ENCODE peak calls at places on chromosomes 12 and 14, in ten cellular contexts. X, S, G, D, I, F, H, Z, T and K are unnamed samples.

GRCh38 chr12:14156606-14157005 is 175.2 kb upstream of the GRIN2B start:
- DNase-seq in X (no peak), S (peak; percentile 14), G (no peak), D (no peak), I (no peak), F (no peak), H (no peak), Z (no peak), T (no peak), K (no peak)

GRCh38 chr12:116650585-116650984 is 87.3 kb downstream of the SPRING1 start:
- DNase-seq in X (no peak), S (no peak), G (peak; percentile 25), D (no peak), I (no peak), F (no peak), H (no peak), Z (no peak), T (no peak), K (no peak)

GRCh38 chr14:101665478-101666078 is 95.9 kb upstream of the PPP2R5C start:
- DNase-seq in X (no peak), S (peak; percentile 69), G (peak; percentile 6), D (peak; percentile 71), I (peak; percentile 50), F (no peak), H (no peak), Z (peak; percentile 75), T (peak; percentile 7), K (no peak)

GRCh38 chr12:95963104-95963503 is 20.0 kb downstream of the AMDHD1 start:
- DNase-seq in X (no peak), S (no peak), G (no peak), D (peak; percentile 38), I (no peak), F (no peak), H (no peak), Z (no peak), T (no peak), K (no peak)

GRCh38 chr12:28742791-28743190 is 406.3 kb upstream of the FAR2 start:
- DNase-seq in X (no peak), S (no peak), G (peak; percentile 57), D (no peak), I (no peak), F (no peak), H (no peak), Z (no peak), T (peak; percentile 5), K (no peak)

GRCh38 chr12:50633950-50634349 is 129.2 kb downstream of the DIP2B start:
- DNase-seq in X (no peak), S (no peak), G (peak; percentile 16), D (no peak), I (no peak), F (no peak), H (no peak), Z (no peak), T (no peak), K (no peak)

GRCh38 chr12:47987411-47988072 is 16.7 kb downstream of the COL2A1 start:
- DNase-seq in X (no peak), S (no peak), G (no peak), D (no peak), I (no peak), F (no peak), H (no peak), Z (no peak), T (no peak), K (no peak)

GRCh38 chr14:68787235-68787727 is 5.6 kb downstream of the ZFP36L1 start:
- DNase-seq in X (no peak), S (no peak), G (no peak), D (peak; percentile 57), I (peak; percentile 66), F (no peak), H (no peak), Z (no peak), T (no peak), K (no peak)

GRCh38 chr12:44847888-44848770 is 28.0 kb downstream of the NELL2 start:
- DNase-seq in X (no peak), S (no peak), G (no peak), D (no peak), I (peak; percentile 86), F (peak; percentile 55), H (peak; percentile 21), Z (no peak), T (no peak), K (peak; percentile 33)

GRCh38 chr14:24367506-24368214 is at the start of gene NFATC4:
- DNase-seq in X (no peak), S (peak; percentile 88), G (peak; percentile 93), D (peak; percentile 98), I (no peak), F (no peak), H (no peak), Z (peak; percentile 90), T (peak; percentile 96), K (no peak)

GRCh38 chr12:22856120-22856699 is 231.2 kb downstream of the ETNK1 start:
- DNase-seq in X (no peak), S (no peak), G (no peak), D (peak; percentile 67), I (no peak), F (no peak), H (no peak), Z (peak; percentile 50), T (peak; percentile 9), K (no peak)

GRCh38 chr14:94213021-94213420 is 38.9 kb downstream of the PPP4R4 start:
- DNase-seq in X (no peak), S (no peak), G (peak; percentile 18), D (no peak), I (no peak), F (no peak), H (no peak), Z (no peak), T (no peak), K (no peak)

GRCh38 chr14:23121401-23121800 is 2.3 kb upstream of the CEBPE start:
- DNase-seq in X (no peak), S (no peak), G (peak; percentile 47), D (no peak), I (peak; percentile 36), F (no peak), H (no peak), Z (no peak), T (peak; percentile 32), K (no peak)

GRCh38 chr12:32002848-32003493 is 43.8 kb downstream of the RESF1 start:
- DNase-seq in X (no peak), S (no peak), G (no peak), D (no peak), I (no peak), F (no peak), H (no peak), Z (no peak), T (peak; percentile 18), K (no peak)

GRCh38 chr14:89773151-89773550 is 181.4 kb downstream of the EFCAB11 start:
- DNase-seq in X (no peak), S (no peak), G (no peak), D (no peak), I (no peak), F (no peak), H (no peak), Z (peak; percentile 60), T (no peak), K (no peak)

GRCh38 chr12:39972119-39972518 is 133.8 kb downstream of the SLC2A13 start:
- DNase-seq in X (no peak), S (no peak), G (no peak), D (peak; percentile 2), I (no peak), F (no peak), H (no peak), Z (no peak), T (no peak), K (no peak)

GRCh38 chr12:20505056-20505455 is 136.7 kb downstream of the PDE3A start:
- DNase-seq in X (no peak), S (no peak), G (no peak), D (no peak), I (no peak), F (no peak), H (no peak), Z (no peak), T (no peak), K (no peak)

GRCh38 chr14:59582845-59583509 is 6.4 kb upstream of the CCDC175 start:
- DNase-seq in X (no peak), S (peak; percentile 67), G (no peak), D (peak; percentile 73), I (no peak), F (no peak), H (no peak), Z (no peak), T (no peak), K (no peak)